ENCODE peak calls at places on chromosomes 6 and 20, in five cellular contexts. Q is esophagus muscularis mucosa, P is ovary, R is AG09309, V is WTC11. Z is an unnamed sample.

GRCh38 chr20:35883778-35884540 is 70.3 kb downstream of the SCAND1 start:
- DNase-seq in R (peak), V (peak), Q (no peak), P (peak), Z (peak)

GRCh38 chr6:96812077-96812703 is 25.1 kb downstream of the GPR63 start:
- DNase-seq in Q (no peak), R (no peak), P (no peak), V (no peak), Z (no peak)

GRCh38 chr6:90694802-90695201 is 107.9 kb upstream of the MAP3K7 start:
- DNase-seq in V (no peak), R (no peak), P (no peak), Q (no peak), Z (no peak)

GRCh38 chr6:7112741-7113313 is 5.1 kb downstream of the RREB1 start:
- DNase-seq in R (no peak), P (no peak), Q (no peak), V (peak), Z (peak)

GRCh38 chr20:17936306-17936790 is 32.2 kb downstream of the SNX5 start:
- DNase-seq in Q (no peak), V (no peak), R (no peak), P (no peak), Z (peak)

GRCh38 chr6:115976321-115976870 is 84.3 kb downstream of the FRK start:
- DNase-seq in V (no peak), Q (no peak), R (no peak), P (no peak), Z (no peak)

GRCh38 chr6:163717106-163717764 is 302.7 kb downstream of the QKI start:
- DNase-seq in V (no peak), Q (no peak), R (no peak), P (no peak), Z (no peak)

GRCh38 chr6:26445934-26446667 is 5.8 kb downstream of the BTN3A3 start:
- DNase-seq in Q (no peak), V (no peak), P (no peak), R (no peak), Z (no peak)

GRCh38 chr6:64672131-64672530 is 1034.9 kb downstream of the EYS start:
- DNase-seq in R (no peak), P (no peak), Q (no peak), V (no peak), Z (no peak)

GRCh38 chr6:106773482-106773881 is 144.1 kb downstream of the QRSL1 start:
- DNase-seq in P (no peak), V (no peak), R (no peak), Q (no peak), Z (no peak)

GRCh38 chr20:33697129-33697528 is 10.9 kb upstream of the E2F1 start:
- DNase-seq in P (no peak), R (no peak), V (no peak), Q (no peak), Z (no peak)

GRCh38 chr20:40959325-40960092 is 69.1 kb upstream of the TOP1 start:
- DNase-seq in P (no peak), R (no peak), Q (peak), V (no peak), Z (no peak)

GRCh38 chr20:31990958-31991705 is 19.1 kb upstream of the CCM2L start:
- DNase-seq in P (no peak), R (no peak), V (no peak), Q (no peak), Z (no peak)

GRCh38 chr20:50354690-50355592 is 155.2 kb upstream of the PTPN1 start:
- DNase-seq in R (no peak), V (no peak), P (no peak), Q (no peak), Z (no peak)

DNA sequence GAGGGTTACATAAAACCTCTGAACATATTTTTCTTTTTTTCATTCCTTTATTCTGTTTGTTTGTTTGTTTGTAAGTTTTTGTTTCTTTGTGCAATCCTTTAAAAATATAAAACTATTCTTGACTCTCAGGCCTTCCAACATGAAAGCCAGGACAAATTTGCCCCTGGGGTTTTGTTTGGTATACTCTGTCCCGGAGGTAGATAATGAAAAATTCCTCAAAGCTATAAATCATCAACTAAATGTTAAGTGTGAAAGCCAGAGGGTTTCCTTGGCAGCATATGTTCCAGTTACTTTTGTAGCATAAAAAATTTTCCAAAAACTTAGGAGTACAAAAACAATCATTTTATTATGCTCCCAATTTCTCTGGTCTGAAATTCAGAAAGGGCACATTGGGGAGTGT is 1084.3 kb upstream of the GJE1 start:
- DNase-seq in Q (no peak), P (no peak), V (no peak), R (no peak), Z (no peak)
- TF ChIP-seq CTCF in Q (no peak), P (no peak), V (no peak), R (no peak), Z (no peak)

GRCh38 chr20:23508449-23508848 is 17.5 kb downstream of the CST8 start:
- DNase-seq in Q (peak), R (no peak), P (no peak), V (no peak), Z (peak)
- TF ChIP-seq CTCF in Q (no peak), R (no peak), P (no peak), V (no peak), Z (no peak)

DNA sequence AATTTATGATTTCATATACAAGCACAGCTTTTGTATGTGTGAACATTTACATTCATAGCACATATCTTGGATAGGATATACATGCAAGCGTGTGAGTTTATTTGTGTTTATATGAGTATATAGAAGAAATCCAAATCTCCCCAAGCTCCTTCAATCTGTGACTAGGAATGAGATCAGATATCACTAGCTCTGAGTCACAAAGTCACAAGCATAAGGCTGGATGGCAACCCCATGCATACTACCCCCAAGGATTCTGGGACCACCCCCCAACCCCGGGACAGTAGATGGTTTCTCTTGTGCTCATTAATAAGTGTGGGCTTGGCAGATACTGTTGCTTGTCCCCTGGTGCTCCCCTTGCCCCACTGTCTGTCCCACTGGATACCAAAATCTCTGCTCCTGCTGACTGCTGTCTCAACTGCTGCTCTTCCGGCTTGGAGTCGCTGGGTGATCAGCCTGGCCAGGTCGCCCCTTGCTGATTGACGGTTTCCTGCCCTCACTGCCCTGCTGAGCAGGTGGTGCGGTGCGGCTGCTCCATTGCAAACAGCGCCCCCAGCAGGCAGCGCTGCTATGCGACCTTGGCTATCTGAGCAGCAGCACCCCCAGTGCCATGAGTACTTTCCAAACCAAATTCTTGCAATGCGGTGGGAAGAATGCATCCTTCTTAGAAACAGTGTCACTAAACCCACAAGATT is 279.4 kb downstream of the CD83 start:
- DNase-seq in P (no peak), V (peak), R (no peak), Q (peak), Z (peak)
- TF ChIP-seq CTCF in P (no peak), V (peak), R (peak), Q (no peak), Z (peak)

GRCh38 chr6:132937466-132937906 is 123.1 kb downstream of the RPS12 start:
- DNase-seq in R (no peak), V (peak), P (peak), Q (no peak), Z (peak)
- TF ChIP-seq CTCF in R (peak), V (peak), P (no peak), Q (peak), Z (peak)

GRCh38 chr6:24520929-24521546 is 26.3 kb downstream of the ALDH5A1 start:
- DNase-seq in Q (no peak), V (peak), R (no peak), P (no peak), Z (peak)
- TF ChIP-seq CTCF in Q (peak), V (no peak), R (peak), P (no peak), Z (peak)

GRCh38 chr6:4844108-4844507 is 67.9 kb downstream of the CDYL start:
- DNase-seq in R (no peak), V (peak), P (no peak), Q (no peak), Z (no peak)
- TF ChIP-seq CTCF in R (peak), V (peak), P (no peak), Q (no peak), Z (no peak)

DNA sequence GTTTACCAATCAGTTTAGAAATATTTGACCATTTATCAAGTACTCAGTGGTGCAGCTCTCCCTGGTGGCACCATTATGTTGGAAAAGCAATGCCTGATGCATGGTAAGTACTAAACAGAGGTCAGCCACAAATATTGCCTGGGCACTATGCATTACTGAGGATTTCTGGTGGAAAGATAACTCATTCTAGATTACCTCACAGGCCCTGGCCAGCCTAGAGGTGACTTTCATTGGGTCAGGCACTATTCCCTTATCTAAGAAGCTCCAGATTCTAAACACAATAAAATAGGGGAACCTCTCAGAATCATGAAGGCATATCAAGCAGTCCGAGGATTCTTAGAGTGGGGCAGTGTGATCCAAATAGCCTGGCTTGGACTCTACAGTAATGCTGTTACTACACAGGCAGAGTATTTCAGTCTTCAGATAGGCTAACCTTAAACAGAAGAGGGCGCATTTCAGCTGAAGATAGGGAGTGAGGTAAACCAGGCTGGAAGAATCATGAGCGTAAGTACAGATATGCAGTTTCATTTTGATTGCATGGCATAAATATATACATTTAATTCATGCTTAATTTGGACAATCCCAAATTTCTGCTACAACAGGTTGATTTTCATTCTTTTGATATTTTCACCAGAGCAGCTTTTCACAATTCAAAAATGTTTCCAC is 12.1 kb downstream of the LGSN start:
- DNase-seq in R (peak), P (no peak), V (no peak), Q (no peak), Z (no peak)
- TF ChIP-seq CTCF in R (peak), P (no peak), V (no peak), Q (no peak), Z (no peak)